ENCODE peak calls at places on chromosome 12, in eight cellular contexts. U, E, H, O, N, S, D and Q are unnamed samples.

GRCh38 chr12:99959549-99960170 is 25.1 kb downstream of the ANKS1B start:
- DNase-seq in U (no peak), N (no peak), O (peak; percentile 64), E (no peak), S (no peak), D (no peak), H (no peak), Q (no peak)

GRCh38 chr12:92341333-92341691 is 195.7 kb upstream of the BTG1 start:
- DNase-seq in N (no peak), E (no peak), O (no peak), H (no peak), D (no peak), U (peak; percentile 69), S (no peak), Q (no peak)

GRCh38 chr12:10067942-10068341 is 30.8 kb downstream of the CLEC1A start:
- DNase-seq in O (no peak), S (no peak), U (no peak), N (no peak), D (no peak), E (no peak), H (no peak), Q (no peak)

GRCh38 chr12:54495327-54495726 is 2.2 kb upstream of the NCKAP1L start:
- DNase-seq in N (no peak), O (no peak), S (no peak), U (no peak), D (no peak), H (no peak), E (no peak), Q (no peak)

GRCh38 chr12:32198555-32198954 is 91.9 kb downstream of the BICD1 start:
- DNase-seq in H (no peak), E (no peak), O (no peak), S (no peak), D (no peak), U (no peak), N (no peak), Q (no peak)

GRCh38 chr12:4991373-4991772 is 52.3 kb upstream of the KCNA5 start:
- DNase-seq in H (no peak), O (no peak), S (no peak), E (no peak), U (no peak), N (no peak), D (no peak), Q (no peak)

GRCh38 chr12:31482816-31483215 is 108.1 kb downstream of the DENND5B start:
- DNase-seq in O (no peak), U (peak; percentile 9), N (no peak), H (no peak), E (no peak), D (no peak), S (no peak), Q (no peak)

GRCh38 chr12:26884765-26885576 is 52.0 kb upstream of the ITPR2 start:
- DNase-seq in U (peak; percentile 84), E (peak; percentile 65), O (peak; percentile 81), S (peak; percentile 88), N (peak; percentile 77), H (peak; percentile 92), D (peak; percentile 85), Q (peak; percentile 95)

GRCh38 chr12:109871678-109872314 is 8.5 kb downstream of the GLTP start:
- DNase-seq in H (peak; percentile 43), S (no peak), D (no peak), E (no peak), O (no peak), U (no peak), N (no peak), Q (no peak)

GRCh38 chr12:34215213-34215892 is 193.1 kb downstream of the ALG10 start:
- DNase-seq in H (no peak), N (no peak), S (no peak), U (no peak), E (no peak), D (no peak), O (no peak), Q (no peak)

GRCh38 chr12:34210183-34210582 is 187.9 kb downstream of the ALG10 start:
- DNase-seq in U (no peak), H (no peak), O (no peak), E (no peak), S (no peak), D (no peak), N (no peak), Q (peak; percentile 86)

GRCh38 chr12:34214011-34214410 is 191.7 kb downstream of the ALG10 start:
- DNase-seq in H (no peak), D (no peak), N (no peak), U (peak; percentile 8), E (no peak), S (no peak), O (no peak), Q (peak; percentile 64)

GRCh38 chr12:34210689-34211530 is 188.6 kb downstream of the ALG10 start:
- DNase-seq in N (no peak), H (no peak), D (no peak), U (no peak), S (no peak), E (no peak), O (no peak), Q (peak; percentile 81)

GRCh38 chr12:34212651-34213050 is 190.4 kb downstream of the ALG10 start:
- DNase-seq in H (no peak), O (no peak), N (no peak), S (no peak), U (no peak), E (no peak), D (no peak), Q (peak; percentile 50)
- H3K27ac ChIP-seq in H (no peak overlapping the region), O (no peak overlapping the region), N (no peak overlapping the region), S (no peak overlapping the region), U (no peak overlapping the region), E (no peak overlapping the region), D (no peak overlapping the region), Q (no peak overlapping the region)

DNA sequence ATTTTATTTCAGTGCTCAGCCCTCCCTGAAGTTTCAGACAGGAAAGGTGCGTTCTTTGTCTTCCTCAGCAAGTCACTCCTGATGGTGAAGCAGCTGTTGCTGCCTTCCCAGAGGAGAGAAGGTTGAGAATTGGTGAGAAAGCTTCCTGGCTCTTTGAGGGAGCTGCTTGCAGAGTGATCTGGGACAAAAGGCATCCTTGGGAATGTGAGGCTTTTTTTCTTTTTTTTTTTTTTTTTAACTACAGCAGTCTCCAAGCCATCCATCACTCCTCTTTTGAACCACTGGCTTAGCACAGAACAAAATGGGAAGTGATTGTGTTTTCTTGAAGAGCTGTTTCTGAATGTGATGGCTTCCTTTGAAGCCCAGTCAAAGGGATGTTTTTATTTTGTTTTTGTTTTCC is 120.3 kb upstream of the LRIG3 start:
- DNase-seq in U (no peak), S (no peak), H (no peak), E (no peak), D (no peak), N (no peak), O (peak; percentile 33), Q (no peak)
- TF ChIP-seq EP300 in U (no peak), S (no peak), H (no peak), E (no peak), D (no peak), N (no peak), O (no peak), Q (no peak)

DNA sequence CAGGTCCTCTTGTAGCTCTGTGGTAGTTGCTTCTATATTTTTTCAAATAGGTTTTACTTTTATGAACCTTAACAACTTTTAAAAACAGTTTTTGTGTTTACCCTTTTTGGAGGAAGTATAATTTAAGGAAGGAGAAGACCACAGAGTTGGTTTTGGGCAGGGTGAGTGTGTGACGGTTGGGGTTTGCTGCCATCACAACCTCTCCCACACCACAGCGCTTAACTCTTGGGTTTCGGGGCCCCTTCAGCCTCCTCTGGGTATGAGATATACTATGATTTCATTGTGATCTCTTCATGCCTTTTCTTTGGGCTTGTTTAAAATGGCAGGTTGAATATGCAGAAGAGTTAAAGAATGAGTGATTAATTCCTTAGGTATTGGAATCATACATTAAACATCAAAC is 228.7 kb upstream of the CRY1 start:
- DNase-seq in D (no peak), N (no peak), S (no peak), O (no peak), E (no peak), U (no peak), H (no peak), Q (no peak)
- H3K27ac ChIP-seq in D (no peak overlapping the region), N (no peak overlapping the region), S (no peak overlapping the region), O (peak overlapping the region; percentile 85), E (no peak overlapping the region), U (no peak overlapping the region), H (no peak overlapping the region), Q (no peak overlapping the region)

DNA sequence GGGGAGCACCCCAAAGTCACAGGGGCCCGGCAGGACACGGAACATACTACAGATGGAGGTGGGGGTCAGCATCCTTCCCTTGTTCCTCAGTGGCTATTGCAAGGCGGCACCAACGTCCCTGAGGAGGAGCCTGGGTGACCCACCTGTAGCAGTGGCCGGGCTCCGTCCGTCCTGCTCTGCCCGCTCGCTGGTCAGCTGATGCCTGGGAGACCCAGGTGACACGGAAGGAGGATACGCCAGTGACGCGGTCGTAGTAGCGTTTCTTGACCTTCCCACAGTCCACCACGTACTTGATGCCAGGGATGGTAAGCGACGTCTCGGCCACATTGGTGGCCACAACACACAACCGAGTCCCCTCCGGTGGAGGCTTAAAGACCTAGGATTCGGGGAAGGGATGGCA is 24.7 kb downstream of the DHX37 start:
- DNase-seq in O (no peak), S (no peak), N (no peak), D (no peak), U (no peak), H (no peak), E (no peak), Q (no peak)
- TF ChIP-seq EP300 in O (no peak), S (no peak), N (no peak), D (no peak), U (no peak), H (no peak), E (no peak), Q (no peak)

DNA sequence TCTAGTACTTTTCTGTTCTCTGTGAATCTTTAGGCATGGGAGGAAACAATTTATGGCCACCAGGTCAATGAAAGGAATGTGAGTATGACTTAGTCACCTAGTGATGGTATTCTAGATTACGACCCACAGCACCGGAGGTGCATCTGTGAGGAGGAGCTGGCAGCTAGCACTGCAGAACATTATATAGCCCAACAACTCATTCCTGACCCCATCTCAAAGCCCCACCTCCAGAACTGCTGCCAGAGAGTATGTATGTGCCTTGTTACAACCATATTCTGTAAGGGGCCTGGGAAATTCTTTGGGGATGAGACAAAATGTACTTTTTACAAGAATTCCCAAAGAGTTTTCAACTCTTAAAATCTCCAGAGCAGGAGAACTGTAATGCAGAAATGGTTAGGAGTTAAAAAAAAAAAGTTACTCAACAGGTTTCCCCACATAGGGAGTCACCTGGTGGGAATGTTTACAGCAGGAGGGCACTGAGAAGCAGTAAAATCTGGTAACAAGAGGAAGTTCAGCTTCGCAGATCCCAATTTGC is 34.9 kb upstream of the CERS5 start:
- DNase-seq in N (no peak), D (no peak), O (peak; percentile 53), H (no peak), E (no peak), U (no peak), S (peak; percentile 28), Q (no peak)
- H3K27ac ChIP-seq in N (no peak overlapping the region), D (no peak overlapping the region), O (no peak overlapping the region), H (peak overlapping the region; percentile 43), E (no peak overlapping the region), U (no peak overlapping the region), S (no peak overlapping the region), Q (no peak overlapping the region)